ENCODE peak calls at places on chromosomes 1 and 21, in six cellular contexts. One of them, this sample, is unnamed.

GRCh38 chr1:231240531-231240882 is 505 bp upstream of the GNPAT start:
- DNase-seq in K562: no peak
- DNase-seq in A549: no peak
- DNase-seq in HepG2: no peak
- DNase-seq in endothelial cell of umbilical vein: peak
- DNase-seq in GM12878: no peak
- DNase-seq in this sample: no peak

GRCh38 chr1:213989740-213990472 is 2.1 kb downstream of the PROX1 start:
- DNase-seq in K562: no peak
- DNase-seq in A549: no peak
- DNase-seq in HepG2: no peak
- DNase-seq in endothelial cell of umbilical vein: no peak
- DNase-seq in GM12878: no peak
- DNase-seq in this sample: no peak

GRCh38 chr1:245873883-245874671 is 633.0 kb downstream of the SMYD3 start:
- DNase-seq in K562: no peak
- DNase-seq in A549: no peak
- DNase-seq in HepG2: no peak
- DNase-seq in endothelial cell of umbilical vein: no peak
- DNase-seq in GM12878: no peak
- DNase-seq in this sample: no peak

GRCh38 chr1:172821609-172822274 is 162.8 kb downstream of the FASLG start:
- DNase-seq in K562: peak
- DNase-seq in A549: no peak
- DNase-seq in HepG2: no peak
- DNase-seq in endothelial cell of umbilical vein: no peak
- DNase-seq in GM12878: no peak
- DNase-seq in this sample: peak

GRCh38 chr1:238783633-238784032 is 602.7 kb upstream of the CHRM3 start:
- DNase-seq in K562: no peak
- DNase-seq in A549: no peak
- DNase-seq in HepG2: no peak
- DNase-seq in endothelial cell of umbilical vein: no peak
- DNase-seq in GM12878: no peak
- DNase-seq in this sample: no peak

GRCh38 chr21:32459972-32460371 is 47.5 kb downstream of the EVA1C start:
- DNase-seq in K562: no peak
- DNase-seq in A549: no peak
- DNase-seq in HepG2: no peak
- DNase-seq in endothelial cell of umbilical vein: no peak
- DNase-seq in GM12878: no peak
- DNase-seq in this sample: no peak

GRCh38 chr1:115447672-115448071 is 109.6 kb upstream of the NGF start:
- DNase-seq in K562: no peak
- DNase-seq in A549: no peak
- DNase-seq in HepG2: no peak
- DNase-seq in endothelial cell of umbilical vein: no peak
- DNase-seq in GM12878: no peak
- DNase-seq in this sample: no peak

GRCh38 chr21:42350271-42350885 is 416 bp downstream of the TFF2 start:
- DNase-seq in K562: no peak
- DNase-seq in A549: no peak
- DNase-seq in HepG2: no peak
- DNase-seq in endothelial cell of umbilical vein: no peak
- DNase-seq in GM12878: no peak
- DNase-seq in this sample: no peak

GRCh38 chr1:198165927-198166647 is 9.3 kb downstream of the NEK7 start:
- DNase-seq in K562: no peak
- DNase-seq in A549: no peak
- DNase-seq in HepG2: no peak
- DNase-seq in endothelial cell of umbilical vein: no peak
- DNase-seq in GM12878: no peak
- DNase-seq in this sample: no peak

GRCh38 chr1:191963781-191964455 is 194.3 kb upstream of the RGS18 start:
- DNase-seq in K562: no peak
- DNase-seq in A549: no peak
- DNase-seq in HepG2: no peak
- DNase-seq in endothelial cell of umbilical vein: peak
- DNase-seq in GM12878: no peak
- DNase-seq in this sample: no peak

GRCh38 chr1:31755850-31756492 is 8.2 kb downstream of the ADGRB2 start:
- DNase-seq in K562: no peak
- DNase-seq in A549: no peak
- DNase-seq in HepG2: no peak
- DNase-seq in endothelial cell of umbilical vein: no peak
- DNase-seq in GM12878: no peak
- DNase-seq in this sample: no peak

GRCh38 chr21:45421071-45421845 is 16.3 kb downstream of the COL18A1 start:
- DNase-seq in K562: no peak
- DNase-seq in A549: no peak
- DNase-seq in HepG2: no peak
- DNase-seq in endothelial cell of umbilical vein: no peak
- DNase-seq in GM12878: no peak
- DNase-seq in this sample: no peak

GRCh38 chr1:154913242-154913641 is 23.3 kb downstream of the PMVK start:
- DNase-seq in K562: no peak
- DNase-seq in A549: no peak
- DNase-seq in HepG2: peak
- DNase-seq in endothelial cell of umbilical vein: no peak
- DNase-seq in GM12878: no peak
- DNase-seq in this sample: no peak

GRCh38 chr1:183416850-183417690 is 1.1 kb downstream of the NMNAT2 start:
- DNase-seq in K562: no peak
- DNase-seq in A549: peak
- DNase-seq in HepG2: no peak
- DNase-seq in endothelial cell of umbilical vein: peak
- DNase-seq in GM12878: no peak
- DNase-seq in this sample: peak

GRCh38 chr1:87888456-87888855 is 559.8 kb downstream of the LMO4 start:
- DNase-seq in K562: no peak
- DNase-seq in A549: peak
- DNase-seq in HepG2: no peak
- DNase-seq in endothelial cell of umbilical vein: no peak
- DNase-seq in GM12878: no peak
- DNase-seq in this sample: no peak

GRCh38 chr1:212481438-212481767 is 48.7 kb downstream of the NENF start:
- DNase-seq in K562: no peak
- DNase-seq in A549: no peak
- DNase-seq in HepG2: no peak
- DNase-seq in endothelial cell of umbilical vein: peak
- DNase-seq in GM12878: no peak
- DNase-seq in this sample: no peak

GRCh38 chr1:77175230-77175844 is 43.9 kb downstream of the PIGK start:
- DNase-seq in K562: no peak
- DNase-seq in A549: no peak
- DNase-seq in HepG2: no peak
- DNase-seq in endothelial cell of umbilical vein: no peak
- DNase-seq in GM12878: no peak
- DNase-seq in this sample: peak

GRCh38 chr1:94753171-94753972 is 66.8 kb upstream of the SLC44A3 start:
- DNase-seq in K562: no peak
- DNase-seq in A549: no peak
- DNase-seq in HepG2: peak
- DNase-seq in endothelial cell of umbilical vein: no peak
- DNase-seq in GM12878: no peak
- DNase-seq in this sample: peak

GRCh38 chr1:210558302-210558701 is 229.6 kb downstream of the HHAT start:
- DNase-seq in K562: peak
- DNase-seq in A549: no peak
- DNase-seq in HepG2: no peak
- DNase-seq in endothelial cell of umbilical vein: no peak
- DNase-seq in GM12878: no peak
- DNase-seq in this sample: no peak

GRCh38 chr1:245953876-245954660 is 553.0 kb downstream of the SMYD3 start:
- DNase-seq in K562: no peak
- DNase-seq in A549: no peak
- DNase-seq in HepG2: no peak
- DNase-seq in endothelial cell of umbilical vein: peak
- DNase-seq in GM12878: peak
- DNase-seq in this sample: peak

GRCh38 chr1:193184776-193185175 is 1.6 kb downstream of the B3GALT2 start:
- DNase-seq in K562: no peak
- DNase-seq in A549: no peak
- DNase-seq in HepG2: no peak
- DNase-seq in endothelial cell of umbilical vein: no peak
- DNase-seq in GM12878: no peak
- DNase-seq in this sample: no peak

GRCh38 chr1:52632732-52633290 is at the start of gene SHISAL2A:
- DNase-seq in K562: no peak
- DNase-seq in A549: no peak
- DNase-seq in HepG2: no peak
- DNase-seq in endothelial cell of umbilical vein: no peak
- DNase-seq in GM12878: no peak
- DNase-seq in this sample: peak

GRCh38 chr1:203276916-203277535 is 28.3 kb upstream of the BTG2 start:
- DNase-seq in K562: no peak
- DNase-seq in A549: no peak
- DNase-seq in HepG2: no peak
- DNase-seq in endothelial cell of umbilical vein: no peak
- DNase-seq in GM12878: no peak
- DNase-seq in this sample: no peak

GRCh38 chr1:203278885-203279406 is 26.4 kb upstream of the BTG2 start:
- DNase-seq in K562: no peak
- DNase-seq in A549: no peak
- DNase-seq in HepG2: no peak
- DNase-seq in endothelial cell of umbilical vein: no peak
- DNase-seq in GM12878: no peak
- DNase-seq in this sample: no peak

GRCh38 chr1:203280061-203280460 is 25.3 kb upstream of the BTG2 start:
- DNase-seq in K562: no peak
- DNase-seq in A549: no peak
- DNase-seq in HepG2: no peak
- DNase-seq in endothelial cell of umbilical vein: no peak
- DNase-seq in GM12878: no peak
- DNase-seq in this sample: no peak

GRCh38 chr1:203276408-203276807 is 28.9 kb upstream of the BTG2 start:
- DNase-seq in K562: no peak
- DNase-seq in A549: no peak
- DNase-seq in HepG2: no peak
- DNase-seq in endothelial cell of umbilical vein: no peak
- DNase-seq in GM12878: no peak
- DNase-seq in this sample: no peak

DNA sequence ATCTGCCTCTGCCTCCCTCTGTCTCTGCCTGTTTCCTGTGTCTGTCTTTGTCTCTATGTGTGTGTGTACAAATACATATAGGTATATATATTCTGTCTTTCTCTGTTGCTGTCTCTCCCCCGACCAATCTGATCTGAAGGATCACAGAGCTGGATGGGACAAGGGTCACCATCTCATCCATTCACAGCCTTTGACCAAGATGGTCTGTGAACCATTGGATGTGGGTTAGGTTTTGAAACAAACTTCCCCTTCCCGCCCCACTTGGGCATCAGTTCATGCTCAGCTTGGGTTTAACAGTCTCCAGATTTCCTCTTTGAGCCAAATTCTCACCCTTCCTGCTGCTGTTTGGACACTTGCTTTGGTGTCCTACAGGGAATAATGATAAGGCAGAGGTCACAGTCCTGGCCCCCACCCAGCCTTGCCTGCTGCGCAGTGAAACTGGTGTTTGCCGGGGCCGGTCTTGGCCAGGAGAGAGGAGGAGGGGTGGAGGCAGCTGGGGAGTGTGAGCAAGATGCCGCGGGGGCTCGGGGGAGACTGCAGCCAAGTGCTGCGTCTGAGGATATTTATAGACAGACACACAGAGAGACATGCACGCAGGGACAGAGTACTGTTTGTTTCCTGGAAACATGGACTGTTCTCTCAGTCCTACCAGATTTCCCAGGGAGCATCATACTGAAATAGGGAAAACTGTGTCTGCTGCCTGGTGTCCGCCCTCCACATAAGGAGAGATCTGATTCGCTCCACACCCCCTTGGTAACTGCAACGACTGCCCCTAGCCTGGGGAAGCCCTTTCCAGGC is 27.0 kb upstream of the BTG2 start:
- DNase-seq in K562: peak
- DNase-seq in A549: no peak
- DNase-seq in HepG2: no peak
- DNase-seq in endothelial cell of umbilical vein: peak
- DNase-seq in GM12878: no peak
- DNase-seq in this sample: peak
- H3K4me3 ChIP-seq in K562: no peak
- H3K4me3 ChIP-seq in A549: no peak
- H3K4me3 ChIP-seq in HepG2: no peak
- H3K4me3 ChIP-seq in endothelial cell of umbilical vein: no peak
- H3K4me3 ChIP-seq in GM12878: peak
- H3K4me3 ChIP-seq in this sample: no peak

GRCh38 chr1:8015036-8015808 is 10.9 kb downstream of the ERRFI1 start:
- DNase-seq in K562: peak
- DNase-seq in A549: peak
- DNase-seq in HepG2: peak
- DNase-seq in endothelial cell of umbilical vein: peak
- DNase-seq in GM12878: peak
- DNase-seq in this sample: peak
- TF ChIP-seq MYC in K562: no peak
- TF ChIP-seq MYC in A549: no peak
- TF ChIP-seq MYC in HepG2: no peak
- TF ChIP-seq MYC in endothelial cell of umbilical vein: no peak
- TF ChIP-seq MYC in GM12878: no peak
- TF ChIP-seq MYC in this sample: no peak

GRCh38 chr1:7650801-7651200 is 120.3 kb upstream of the VAMP3 start:
- DNase-seq in K562: no peak
- DNase-seq in A549: no peak
- DNase-seq in HepG2: peak
- DNase-seq in endothelial cell of umbilical vein: no peak
- DNase-seq in GM12878: no peak
- DNase-seq in this sample: no peak
- TF ChIP-seq MAX in K562: no peak
- TF ChIP-seq MAX in A549: no peak
- TF ChIP-seq MAX in HepG2: peak
- TF ChIP-seq MAX in endothelial cell of umbilical vein: no peak
- TF ChIP-seq MAX in GM12878: no peak
- TF ChIP-seq MAX in this sample: no peak

DNA sequence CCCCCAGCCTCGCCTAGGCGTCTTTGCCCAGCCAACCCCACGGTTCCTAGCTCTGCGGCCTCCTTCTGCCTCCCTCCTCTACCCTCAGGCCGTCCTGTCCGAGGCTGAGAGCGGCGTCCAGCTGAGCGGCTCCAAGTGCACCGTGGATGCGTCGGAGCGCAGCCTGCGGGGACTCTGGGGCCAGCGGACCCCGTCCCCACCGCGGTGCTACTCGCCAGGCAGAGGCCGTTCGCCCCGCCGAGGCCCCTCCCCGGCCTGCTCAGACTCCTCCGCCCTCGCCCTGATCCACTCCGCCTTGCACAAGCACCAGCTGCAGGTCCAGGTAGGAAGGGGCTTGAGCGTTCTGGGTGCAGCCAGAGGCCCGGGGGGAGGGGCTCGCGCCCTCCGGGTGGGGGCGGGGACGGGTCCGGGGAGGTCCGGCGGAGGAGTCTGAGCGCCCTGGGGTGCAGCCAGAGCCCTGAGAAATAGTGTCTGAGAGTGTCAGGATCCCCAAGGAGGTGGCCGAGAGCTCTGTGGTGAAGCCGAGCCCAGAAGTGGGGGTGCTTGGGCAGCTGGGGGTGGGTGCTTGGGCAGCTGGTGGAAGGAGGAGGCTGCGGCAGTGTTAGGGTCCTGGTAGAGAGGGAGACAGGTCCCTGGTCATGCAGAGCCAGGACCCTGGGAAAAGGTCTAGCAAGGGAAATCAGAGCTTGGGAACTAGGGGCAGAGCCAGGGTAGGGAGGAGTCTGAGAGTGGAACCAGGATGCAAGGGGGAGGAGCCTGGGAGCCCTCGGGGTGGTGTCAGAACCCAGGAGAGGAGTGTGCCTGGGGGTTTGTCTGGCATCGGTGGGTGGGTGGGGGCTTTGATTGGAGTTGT is 3.2 kb upstream of the NBPF3 start:
- DNase-seq in K562: peak
- DNase-seq in A549: no peak
- DNase-seq in HepG2: no peak
- DNase-seq in endothelial cell of umbilical vein: no peak
- DNase-seq in GM12878: no peak
- DNase-seq in this sample: no peak
- H3K4me3 ChIP-seq in K562: no peak
- H3K4me3 ChIP-seq in A549: no peak
- H3K4me3 ChIP-seq in HepG2: peak
- H3K4me3 ChIP-seq in endothelial cell of umbilical vein: peak
- H3K4me3 ChIP-seq in GM12878: no peak
- H3K4me3 ChIP-seq in this sample: no peak

This sample was measured in NB4.